ENCODE peak calls at places on chromosomes 6 and 20, in ten cellular contexts. D, X, I, K, Z, U, Q, R, V and Y are unnamed samples.

GRCh38 chr20:528923-529594 is 14.5 kb downstream of the CSNK2A1 start:
- DNase-seq in D (peak), X (peak), I (no peak), K (no peak), Z (no peak), U (peak), Q (no peak), R (peak), V (no peak), Y (peak)

GRCh38 chr6:117549606-117550005 is 52.7 kb downstream of the GOPC start:
- DNase-seq in D (no peak), X (no peak), I (peak), K (no peak), Z (no peak), U (no peak), Q (no peak), R (no peak), V (no peak), Y (no peak)

GRCh38 chr6:133704371-133704770 is 184.5 kb upstream of the TCF21 start:
- DNase-seq in D (no peak), X (peak), I (no peak), K (no peak), Z (no peak), U (peak), Q (no peak), R (no peak), V (no peak), Y (peak)

GRCh38 chr20:17169575-17170136 is 57.2 kb upstream of the PCSK2 start:
- DNase-seq in D (no peak), X (no peak), I (no peak), K (no peak), Z (peak), U (no peak), Q (no peak), R (no peak), V (no peak), Y (no peak)

GRCh38 chr6:128098000-128098581 is 197.2 kb upstream of the THEMIS start:
- DNase-seq in D (no peak), X (no peak), I (peak), K (no peak), Z (no peak), U (no peak), Q (no peak), R (no peak), V (no peak), Y (peak)

GRCh38 chr6:27237089-27237723 is 10.3 kb upstream of the PRSS16 start:
- DNase-seq in D (peak), X (peak), I (no peak), K (peak), Z (peak), U (peak), Q (peak), R (peak), V (no peak), Y (peak)

GRCh38 chr6:107114213-107114871 is 973 bp downstream of the BEND3 start:
- DNase-seq in D (no peak), X (peak), I (peak), K (peak), Z (no peak), U (peak), Q (peak), R (no peak), V (no peak), Y (peak)

GRCh38 chr6:88813045-88813444 is 150.4 kb downstream of the RNGTT start:
- DNase-seq in D (no peak), X (no peak), I (no peak), K (no peak), Z (no peak), U (no peak), Q (no peak), R (no peak), V (no peak), Y (no peak)

GRCh38 chr20:6718660-6719059 is 48.8 kb upstream of the BMP2 start:
- DNase-seq in D (no peak), X (peak), I (no peak), K (no peak), Z (no peak), U (peak), Q (no peak), R (peak), V (no peak), Y (no peak)

GRCh38 chr20:23059831-23060230 is 10.4 kb upstream of the THBD start:
- DNase-seq in D (no peak), X (no peak), I (no peak), K (no peak), Z (no peak), U (peak), Q (no peak), R (no peak), V (no peak), Y (no peak)

GRCh38 chr20:11902264-11902663 is 15.4 kb upstream of the BTBD3 start:
- DNase-seq in D (no peak), X (peak), I (no peak), K (no peak), Z (peak), U (peak), Q (no peak), R (no peak), V (no peak), Y (peak)

GRCh38 chr6:7050911-7051779 is 56.6 kb upstream of the RREB1 start:
- DNase-seq in D (no peak), X (no peak), I (no peak), K (no peak), Z (no peak), U (peak), Q (no peak), R (peak), V (no peak), Y (peak)

GRCh38 chr6:32163559-32164258 is 686 bp upstream of the EGFL8 start:
- DNase-seq in D (no peak), X (no peak), I (no peak), K (no peak), Z (no peak), U (no peak), Q (no peak), R (no peak), V (no peak), Y (no peak)

GRCh38 chr20:1993986-1994385 is at the start of gene PDYN:
- DNase-seq in D (no peak), X (no peak), I (no peak), K (no peak), Z (no peak), U (no peak), Q (no peak), R (no peak), V (no peak), Y (no peak)

GRCh38 chr6:3835055-3835731 is 14.0 kb upstream of the FAM50B start:
- DNase-seq in D (no peak), X (no peak), I (no peak), K (no peak), Z (no peak), U (no peak), Q (no peak), R (no peak), V (no peak), Y (peak)

GRCh38 chr6:52423971-52424381 is 3.8 kb downstream of the EFHC1 start:
- DNase-seq in D (peak), X (peak), I (no peak), K (no peak), Z (no peak), U (peak), Q (no peak), R (peak), V (no peak), Y (peak)

GRCh38 chr6:125480571-125480970 is 178.8 kb upstream of the HDDC2 start:
- DNase-seq in D (no peak), X (no peak), I (no peak), K (no peak), Z (no peak), U (peak), Q (no peak), R (no peak), V (no peak), Y (no peak)

GRCh38 chr20:17227199-17227535 is 327 bp downstream of the PCSK2 start:
- DNase-seq in D (no peak), X (no peak), I (no peak), K (peak), Z (no peak), U (no peak), Q (no peak), R (no peak), V (no peak), Y (peak)

GRCh38 chr20:3981132-3981452 is 34.3 kb downstream of the RNF24 start:
- DNase-seq in D (no peak), X (no peak), I (no peak), K (no peak), Z (no peak), U (no peak), Q (no peak), R (no peak), V (no peak), Y (no peak)

GRCh38 chr6:28758046-28758817 is 165.6 kb downstream of the TRIM27 start:
- DNase-seq in D (peak), X (no peak), I (peak), K (no peak), Z (no peak), U (peak), Q (no peak), R (peak), V (no peak), Y (no peak)

GRCh38 chr20:52279667-52280180 is 88.1 kb upstream of the ZFP64 start:
- DNase-seq in D (no peak), X (peak), I (no peak), K (no peak), Z (peak), U (peak), Q (no peak), R (no peak), V (no peak), Y (no peak)

GRCh38 chr6:157550114-157550989 is 169.4 kb downstream of the ZDHHC14 start:
- DNase-seq in D (no peak), X (no peak), I (no peak), K (no peak), Z (no peak), U (no peak), Q (no peak), R (no peak), V (no peak), Y (no peak)

GRCh38 chr6:80690611-80691090 is 584.2 kb downstream of the BCKDHB start:
- DNase-seq in D (no peak), X (no peak), I (no peak), K (no peak), Z (peak), U (peak), Q (no peak), R (no peak), V (no peak), Y (peak)

GRCh38 chr6:161917645-161918044 is 643.8 kb upstream of the AGPAT4 start:
- DNase-seq in D (no peak), X (no peak), I (no peak), K (no peak), Z (no peak), U (no peak), Q (no peak), R (no peak), V (no peak), Y (peak)

GRCh38 chr6:135537782-135538301 is 40.3 kb upstream of the AHI1 start:
- DNase-seq in D (no peak), X (peak), I (peak), K (no peak), Z (no peak), U (peak), Q (no peak), R (peak), V (peak), Y (peak)

GRCh38 chr6:118319890-118320289 is 228.2 kb upstream of the PLN start:
- DNase-seq in D (no peak), X (no peak), I (no peak), K (peak), Z (no peak), U (peak), Q (no peak), R (no peak), V (no peak), Y (no peak)